ENCODE peak calls at places on chromosomes 16 and 17, in six cellular contexts. One of them, this sample, is unnamed.

GRCh38 chr16:57152096-57153093 is 33.4 kb downstream of the PSME3IP1 start:
- DNase-seq in A549: no peak
- DNase-seq in effector CD4-positive, alpha-beta T cell: no peak
- DNase-seq in T-helper 17 cell: no peak
- DNase-seq in mesendoderm: no peak
- DNase-seq in AML-193: no peak
- DNase-seq in this sample: peak

GRCh38 chr16:27721548-27722265 is 171.8 kb downstream of the KATNIP start:
- DNase-seq in A549: no peak
- DNase-seq in effector CD4-positive, alpha-beta T cell: no peak
- DNase-seq in T-helper 17 cell: no peak
- DNase-seq in mesendoderm: no peak
- DNase-seq in AML-193: no peak
- DNase-seq in this sample: no peak

GRCh38 chr16:29023279-29024278 is 38.7 kb downstream of the LAT start:
- DNase-seq in A549: no peak
- DNase-seq in effector CD4-positive, alpha-beta T cell: no peak
- DNase-seq in T-helper 17 cell: no peak
- DNase-seq in mesendoderm: no peak
- DNase-seq in AML-193: no peak
- DNase-seq in this sample: peak

GRCh38 chr16:10556240-10556639 is 24.2 kb downstream of the EMP2 start:
- DNase-seq in A549: no peak
- DNase-seq in effector CD4-positive, alpha-beta T cell: no peak
- DNase-seq in T-helper 17 cell: no peak
- DNase-seq in mesendoderm: no peak
- DNase-seq in AML-193: no peak
- DNase-seq in this sample: no peak

GRCh38 chr16:3327514-3327913 is 22.2 kb downstream of the ZNF75A start:
- DNase-seq in A549: no peak
- DNase-seq in effector CD4-positive, alpha-beta T cell: no peak
- DNase-seq in T-helper 17 cell: no peak
- DNase-seq in mesendoderm: no peak
- DNase-seq in AML-193: no peak
- DNase-seq in this sample: no peak

GRCh38 chr17:57604771-57605733 is 140.0 kb downstream of the CCDC182 start:
- DNase-seq in A549: no peak
- DNase-seq in effector CD4-positive, alpha-beta T cell: peak
- DNase-seq in T-helper 17 cell: no peak
- DNase-seq in mesendoderm: no peak
- DNase-seq in AML-193: no peak
- DNase-seq in this sample: peak

GRCh38 chr17:75077490-75078096 is 10.2 kb upstream of the SLC16A5 start:
- DNase-seq in A549: no peak
- DNase-seq in effector CD4-positive, alpha-beta T cell: peak
- DNase-seq in T-helper 17 cell: peak
- DNase-seq in mesendoderm: no peak
- DNase-seq in AML-193: no peak
- DNase-seq in this sample: peak

GRCh38 chr17:80720624-80721577 is 176.3 kb downstream of the RPTOR start:
- DNase-seq in A549: peak
- DNase-seq in effector CD4-positive, alpha-beta T cell: peak
- DNase-seq in T-helper 17 cell: peak
- DNase-seq in mesendoderm: peak
- DNase-seq in AML-193: no peak
- DNase-seq in this sample: no peak

GRCh38 chr17:42913527-42913926 is 12.9 kb downstream of the G6PC1 start:
- DNase-seq in A549: no peak
- DNase-seq in effector CD4-positive, alpha-beta T cell: no peak
- DNase-seq in T-helper 17 cell: no peak
- DNase-seq in mesendoderm: no peak
- DNase-seq in AML-193: no peak
- DNase-seq in this sample: no peak

GRCh38 chr17:36722121-36722902 is 120.9 kb downstream of the MRM1 start:
- DNase-seq in A549: no peak
- DNase-seq in effector CD4-positive, alpha-beta T cell: peak
- DNase-seq in T-helper 17 cell: peak
- DNase-seq in mesendoderm: peak
- DNase-seq in AML-193: peak
- DNase-seq in this sample: peak

GRCh38 chr17:6386041-6386630 is 48.8 kb downstream of the AIPL1 start:
- DNase-seq in A549: no peak
- DNase-seq in effector CD4-positive, alpha-beta T cell: no peak
- DNase-seq in T-helper 17 cell: no peak
- DNase-seq in mesendoderm: no peak
- DNase-seq in AML-193: no peak
- DNase-seq in this sample: no peak

GRCh38 chr16:49462989-49463371 is 89.4 kb downstream of the C16orf78 start:
- DNase-seq in A549: no peak
- DNase-seq in effector CD4-positive, alpha-beta T cell: no peak
- DNase-seq in T-helper 17 cell: no peak
- DNase-seq in mesendoderm: no peak
- DNase-seq in AML-193: no peak
- DNase-seq in this sample: no peak

GRCh38 chr16:81592353-81592866 is 147.8 kb downstream of the CMIP start:
- DNase-seq in A549: no peak
- DNase-seq in effector CD4-positive, alpha-beta T cell: no peak
- DNase-seq in T-helper 17 cell: no peak
- DNase-seq in mesendoderm: no peak
- DNase-seq in AML-193: no peak
- DNase-seq in this sample: no peak

GRCh38 chr17:51365090-51365489 is 104.7 kb downstream of the UTP18 start:
- DNase-seq in A549: no peak
- DNase-seq in effector CD4-positive, alpha-beta T cell: no peak
- DNase-seq in T-helper 17 cell: no peak
- DNase-seq in mesendoderm: no peak
- DNase-seq in AML-193: no peak
- DNase-seq in this sample: no peak

GRCh38 chr17:50053654-50053960 is 2.3 kb upstream of the ITGA3 start:
- DNase-seq in A549: no peak
- DNase-seq in effector CD4-positive, alpha-beta T cell: no peak
- DNase-seq in T-helper 17 cell: no peak
- DNase-seq in mesendoderm: no peak
- DNase-seq in AML-193: no peak
- DNase-seq in this sample: no peak

GRCh38 chr17:81419333-81419885 is 24.2 kb downstream of the BAHCC1 start:
- DNase-seq in A549: peak
- DNase-seq in effector CD4-positive, alpha-beta T cell: no peak
- DNase-seq in T-helper 17 cell: no peak
- DNase-seq in mesendoderm: peak
- DNase-seq in AML-193: no peak
- DNase-seq in this sample: no peak